ENCODE peak calls at places on chromosomes 13 and 19, in five cellular contexts. One of them, this sample, is unnamed. For H3K27me3, the result is how much of the 10 kb centered on the place peaks cover.

GRCh38 chr13:74765955-74766354 is 631.8 kb upstream of the KLF12 start:
- DNase-seq in CD4-positive, CD25-positive, alpha-beta regulatory T cell: no peak
- DNase-seq in H9: no peak
- DNase-seq in CD8-positive, alpha-beta memory T cell: no peak
- DNase-seq in PC-9: no peak
- DNase-seq in this sample: no peak

GRCh38 chr13:66265446-66265845 is 964.7 kb downstream of the PCDH9 start:
- DNase-seq in CD8-positive, alpha-beta memory T cell: no peak
- DNase-seq in H9: no peak
- DNase-seq in CD4-positive, CD25-positive, alpha-beta regulatory T cell: no peak
- DNase-seq in PC-9: no peak
- DNase-seq in this sample: no peak

GRCh38 chr19:16462757-16463250 is 9.0 kb downstream of the EPS15L1 start:
- DNase-seq in PC-9: peak
- DNase-seq in CD4-positive, CD25-positive, alpha-beta regulatory T cell: no peak
- DNase-seq in H9: no peak
- DNase-seq in CD8-positive, alpha-beta memory T cell: no peak
- DNase-seq in this sample: no peak

GRCh38 chr13:27960362-27961226 is 8.5 kb downstream of the CDX2 start:
- DNase-seq in CD4-positive, CD25-positive, alpha-beta regulatory T cell: no peak
- DNase-seq in H9: peak
- DNase-seq in CD8-positive, alpha-beta memory T cell: no peak
- DNase-seq in PC-9: peak
- DNase-seq in this sample: no peak

GRCh38 chr13:110319397-110319773 is 12.3 kb downstream of the COL4A2 start:
- DNase-seq in PC-9: no peak
- DNase-seq in CD8-positive, alpha-beta memory T cell: no peak
- DNase-seq in H9: peak
- DNase-seq in CD4-positive, CD25-positive, alpha-beta regulatory T cell: no peak
- DNase-seq in this sample: no peak

GRCh38 chr13:100301418-100301817 is 212.5 kb downstream of the PCCA start:
- DNase-seq in H9: no peak
- DNase-seq in PC-9: no peak
- DNase-seq in CD8-positive, alpha-beta memory T cell: no peak
- DNase-seq in CD4-positive, CD25-positive, alpha-beta regulatory T cell: no peak
- DNase-seq in this sample: no peak

GRCh38 chr19:50313812-50314536 is 15.2 kb downstream of the KCNC3 start:
- DNase-seq in CD4-positive, CD25-positive, alpha-beta regulatory T cell: no peak
- DNase-seq in CD8-positive, alpha-beta memory T cell: no peak
- DNase-seq in H9: peak
- DNase-seq in PC-9: peak
- DNase-seq in this sample: no peak

GRCh38 chr13:105847532-105848295 is 687.7 kb downstream of the EFNB2 start:
- DNase-seq in CD8-positive, alpha-beta memory T cell: no peak
- DNase-seq in H9: no peak
- DNase-seq in CD4-positive, CD25-positive, alpha-beta regulatory T cell: no peak
- DNase-seq in PC-9: no peak
- DNase-seq in this sample: no peak

GRCh38 chr13:25738342-25738771 is 313.5 kb downstream of the SHISA2 start:
- DNase-seq in H9: no peak
- DNase-seq in CD4-positive, CD25-positive, alpha-beta regulatory T cell: no peak
- DNase-seq in PC-9: no peak
- DNase-seq in CD8-positive, alpha-beta memory T cell: no peak
- DNase-seq in this sample: peak

GRCh38 chr13:79810671-79811070 is 329.7 kb downstream of the NDFIP2 start:
- DNase-seq in CD8-positive, alpha-beta memory T cell: no peak
- DNase-seq in CD4-positive, CD25-positive, alpha-beta regulatory T cell: no peak
- DNase-seq in PC-9: peak
- DNase-seq in H9: no peak
- DNase-seq in this sample: peak

GRCh38 chr13:113398963-113399754 is 35.2 kb upstream of the GRTP1 start:
- DNase-seq in CD4-positive, CD25-positive, alpha-beta regulatory T cell: no peak
- DNase-seq in CD8-positive, alpha-beta memory T cell: no peak
- DNase-seq in PC-9: peak
- DNase-seq in H9: peak
- DNase-seq in this sample: peak

GRCh38 chr19:9673912-9674668 is 810 bp downstream of the ZNF562 start:
- DNase-seq in PC-9: peak
- DNase-seq in CD8-positive, alpha-beta memory T cell: no peak
- DNase-seq in CD4-positive, CD25-positive, alpha-beta regulatory T cell: peak
- DNase-seq in H9: no peak
- DNase-seq in this sample: peak

GRCh38 chr19:51305479-51305878 is 6.0 kb upstream of the IGLON5 start:
- DNase-seq in H9: no peak
- DNase-seq in CD8-positive, alpha-beta memory T cell: no peak
- DNase-seq in CD4-positive, CD25-positive, alpha-beta regulatory T cell: no peak
- DNase-seq in PC-9: no peak
- DNase-seq in this sample: no peak

GRCh38 chr13:77000475-77000874 is 8.6 kb downstream of the CLN5 start:
- DNase-seq in PC-9: no peak
- DNase-seq in H9: no peak
- DNase-seq in CD8-positive, alpha-beta memory T cell: no peak
- DNase-seq in CD4-positive, CD25-positive, alpha-beta regulatory T cell: no peak
- DNase-seq in this sample: no peak

GRCh38 chr19:14699641-14700040 is 9.8 kb downstream of the ZNF333 start:
- DNase-seq in PC-9: no peak
- DNase-seq in CD8-positive, alpha-beta memory T cell: no peak
- DNase-seq in CD4-positive, CD25-positive, alpha-beta regulatory T cell: no peak
- DNase-seq in H9: no peak
- DNase-seq in this sample: no peak

GRCh38 chr19:54282706-54283105 is 1.8 kb upstream of the LILRB2 start:
- DNase-seq in CD4-positive, CD25-positive, alpha-beta regulatory T cell: no peak
- DNase-seq in H9: no peak
- DNase-seq in CD8-positive, alpha-beta memory T cell: no peak
- DNase-seq in PC-9: no peak
- DNase-seq in this sample: no peak

GRCh38 chr19:53824134-53824611 is at the start of gene NLRP12:
- DNase-seq in CD8-positive, alpha-beta memory T cell: no peak
- DNase-seq in CD4-positive, CD25-positive, alpha-beta regulatory T cell: no peak
- DNase-seq in PC-9: no peak
- DNase-seq in H9: no peak
- DNase-seq in this sample: no peak

GRCh38 chr19:6269101-6269886 is 10.5 kb downstream of the MLLT1 start:
- DNase-seq in CD8-positive, alpha-beta memory T cell: no peak
- DNase-seq in PC-9: no peak
- DNase-seq in H9: no peak
- DNase-seq in CD4-positive, CD25-positive, alpha-beta regulatory T cell: no peak
- DNase-seq in this sample: no peak

GRCh38 chr13:87777395-87777794 is 106.2 kb downstream of the SLITRK5 start:
- DNase-seq in CD8-positive, alpha-beta memory T cell: no peak
- DNase-seq in PC-9: no peak
- DNase-seq in H9: no peak
- DNase-seq in CD4-positive, CD25-positive, alpha-beta regulatory T cell: no peak
- DNase-seq in this sample: no peak

GRCh38 chr13:93249259-93249917 is 22.8 kb downstream of the GPC6 start:
- DNase-seq in H9: no peak
- DNase-seq in CD8-positive, alpha-beta memory T cell: no peak
- DNase-seq in PC-9: peak
- DNase-seq in CD4-positive, CD25-positive, alpha-beta regulatory T cell: no peak
- DNase-seq in this sample: peak

GRCh38 chr13:106919638-106920037 is 351.7 kb upstream of the ARGLU1 start:
- DNase-seq in PC-9: no peak
- DNase-seq in CD8-positive, alpha-beta memory T cell: no peak
- DNase-seq in CD4-positive, CD25-positive, alpha-beta regulatory T cell: no peak
- DNase-seq in H9: no peak
- DNase-seq in this sample: no peak

GRCh38 chr13:111049791-111050538 is 65.1 kb upstream of the ARHGEF7 start:
- DNase-seq in H9: no peak
- DNase-seq in PC-9: no peak
- DNase-seq in CD8-positive, alpha-beta memory T cell: no peak
- DNase-seq in CD4-positive, CD25-positive, alpha-beta regulatory T cell: peak
- DNase-seq in this sample: peak

GRCh38 chr19:56153507-56153906 is 12.4 kb downstream of the ZNF444 start:
- DNase-seq in CD4-positive, CD25-positive, alpha-beta regulatory T cell: no peak
- DNase-seq in PC-9: no peak
- DNase-seq in H9: peak
- DNase-seq in CD8-positive, alpha-beta memory T cell: no peak
- DNase-seq in this sample: no peak

GRCh38 chr19:13629687-13630357 is 123.5 kb upstream of the CACNA1A start:
- DNase-seq in H9: no peak
- DNase-seq in PC-9: no peak
- DNase-seq in CD4-positive, CD25-positive, alpha-beta regulatory T cell: no peak
- DNase-seq in CD8-positive, alpha-beta memory T cell: no peak
- DNase-seq in this sample: no peak

GRCh38 chr19:28632357-28633076 is 580.4 kb downstream of the UQCRFS1 start:
- DNase-seq in CD8-positive, alpha-beta memory T cell: no peak
- DNase-seq in PC-9: no peak
- DNase-seq in H9: no peak
- DNase-seq in CD4-positive, CD25-positive, alpha-beta regulatory T cell: no peak
- DNase-seq in this sample: no peak

GRCh38 chr13:73000027-73000674 is 58.7 kb upstream of the KLF5 start:
- DNase-seq in CD4-positive, CD25-positive, alpha-beta regulatory T cell: peak
- DNase-seq in H9: no peak
- DNase-seq in CD8-positive, alpha-beta memory T cell: no peak
- DNase-seq in PC-9: peak
- DNase-seq in this sample: no peak

GRCh38 chr19:39352549-39353285 is 10.5 kb downstream of the SAMD4B start:
- DNase-seq in H9: no peak
- DNase-seq in CD8-positive, alpha-beta memory T cell: no peak
- DNase-seq in CD4-positive, CD25-positive, alpha-beta regulatory T cell: no peak
- DNase-seq in PC-9: no peak
- DNase-seq in this sample: no peak

GRCh38 chr19:55080915-55081772 is 5.5 kb downstream of the EPS8L1 start:
- DNase-seq in H9: peak
- DNase-seq in CD4-positive, CD25-positive, alpha-beta regulatory T cell: peak
- DNase-seq in PC-9: no peak
- DNase-seq in CD8-positive, alpha-beta memory T cell: peak
- DNase-seq in this sample: peak

DNA sequence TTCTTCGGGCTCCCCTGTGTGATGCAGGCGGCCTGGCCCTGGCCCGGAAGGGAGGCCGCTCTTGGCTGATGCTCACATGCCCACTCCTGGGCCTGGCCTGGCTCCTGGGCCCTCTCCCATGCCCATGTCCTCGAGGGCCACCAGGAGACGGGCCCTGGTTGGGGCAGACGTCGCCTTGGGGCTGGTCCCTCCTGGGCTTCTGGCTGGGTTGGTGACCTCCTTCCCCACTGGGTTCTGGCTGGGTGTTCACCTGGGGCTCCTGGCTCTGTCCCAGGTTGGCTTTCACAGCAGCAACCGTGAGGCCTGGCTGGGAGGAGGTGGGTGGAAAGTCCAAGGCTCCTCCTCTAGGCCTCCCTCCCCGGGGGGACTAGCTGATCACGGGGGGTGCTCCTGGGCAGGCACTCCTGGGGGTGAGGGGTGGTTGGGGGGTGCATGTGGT is 15.5 kb upstream of the SLC7A10 start:
- DNase-seq in CD8-positive, alpha-beta memory T cell: no peak
- DNase-seq in CD4-positive, CD25-positive, alpha-beta regulatory T cell: no peak
- DNase-seq in H9: no peak
- DNase-seq in PC-9: no peak
- DNase-seq in this sample: no peak
- H3K27me3 ChIP-seq in CD8-positive, alpha-beta memory T cell: under half
- H3K27me3 ChIP-seq in CD4-positive, CD25-positive, alpha-beta regulatory T cell: under half
- H3K27me3 ChIP-seq in H9: under half
- H3K27me3 ChIP-seq in PC-9: under half
- H3K27me3 ChIP-seq in this sample: under half

GRCh38 chr19:41933693-41934426 is 5.6 kb upstream of the ERFL start:
- DNase-seq in CD8-positive, alpha-beta memory T cell: no peak
- DNase-seq in H9: no peak
- DNase-seq in PC-9: no peak
- DNase-seq in CD4-positive, CD25-positive, alpha-beta regulatory T cell: no peak
- DNase-seq in this sample: no peak
- H3K27me3 ChIP-seq in CD8-positive, alpha-beta memory T cell: under half
- H3K27me3 ChIP-seq in H9: half or more
- H3K27me3 ChIP-seq in PC-9: half or more
- H3K27me3 ChIP-seq in CD4-positive, CD25-positive, alpha-beta regulatory T cell: under half
- H3K27me3 ChIP-seq in this sample: half or more

GRCh38 chr13:33018886-33019285 is 2.7 kb downstream of the KL start:
- DNase-seq in PC-9: no peak
- DNase-seq in CD8-positive, alpha-beta memory T cell: no peak
- DNase-seq in H9: no peak
- DNase-seq in CD4-positive, CD25-positive, alpha-beta regulatory T cell: no peak
- DNase-seq in this sample: no peak

GRCh38 chr13:33015275-33015674 is 948 bp upstream of the KL start:
- DNase-seq in CD8-positive, alpha-beta memory T cell: no peak
- DNase-seq in PC-9: no peak
- DNase-seq in CD4-positive, CD25-positive, alpha-beta regulatory T cell: no peak
- DNase-seq in H9: no peak
- DNase-seq in this sample: no peak

GRCh38 chr13:33017410-33017929 is 1.2 kb downstream of the KL start:
- DNase-seq in CD4-positive, CD25-positive, alpha-beta regulatory T cell: peak
- DNase-seq in CD8-positive, alpha-beta memory T cell: peak
- DNase-seq in H9: peak
- DNase-seq in PC-9: no peak
- DNase-seq in this sample: no peak

GRCh38 chr13:33015791-33016323 is 366 bp upstream of the KL start:
- DNase-seq in CD8-positive, alpha-beta memory T cell: no peak
- DNase-seq in PC-9: no peak
- DNase-seq in H9: peak
- DNase-seq in CD4-positive, CD25-positive, alpha-beta regulatory T cell: no peak
- DNase-seq in this sample: no peak

GRCh38 chr13:33016414-33017409 is at the start of gene KL:
- DNase-seq in H9: peak
- DNase-seq in CD8-positive, alpha-beta memory T cell: peak
- DNase-seq in PC-9: no peak
- DNase-seq in CD4-positive, CD25-positive, alpha-beta regulatory T cell: peak
- DNase-seq in this sample: no peak
- H3K27me3 ChIP-seq in H9: under half
- H3K27me3 ChIP-seq in CD8-positive, alpha-beta memory T cell: under half
- H3K27me3 ChIP-seq in PC-9: under half
- H3K27me3 ChIP-seq in CD4-positive, CD25-positive, alpha-beta regulatory T cell: under half
- H3K27me3 ChIP-seq in this sample: under half

DNA sequence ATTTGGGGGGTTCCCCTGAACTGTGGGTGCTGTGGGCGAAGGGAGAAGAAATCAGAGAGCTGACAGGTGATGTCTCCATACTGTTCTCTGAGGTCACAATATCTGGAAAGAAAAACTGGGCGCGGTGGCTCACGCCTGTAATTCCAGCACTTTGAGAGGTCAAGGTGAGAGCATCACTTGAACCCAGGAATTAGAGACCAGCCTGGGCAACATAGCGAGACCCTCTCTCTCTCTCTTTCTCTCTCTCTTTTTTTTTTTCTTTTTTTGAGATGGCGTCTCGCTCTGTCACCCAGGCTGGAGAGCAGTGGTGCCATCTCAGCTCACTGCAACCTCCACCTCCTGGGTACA is 21.9 kb downstream of the IQCN start:
- DNase-seq in CD8-positive, alpha-beta memory T cell: no peak
- DNase-seq in CD4-positive, CD25-positive, alpha-beta regulatory T cell: no peak
- DNase-seq in PC-9: no peak
- DNase-seq in H9: no peak
- DNase-seq in this sample: no peak
- H3K27me3 ChIP-seq in CD8-positive, alpha-beta memory T cell: under half
- H3K27me3 ChIP-seq in CD4-positive, CD25-positive, alpha-beta regulatory T cell: under half
- H3K27me3 ChIP-seq in PC-9: under half
- H3K27me3 ChIP-seq in H9: under half
- H3K27me3 ChIP-seq in this sample: under half

GRCh38 chr19:48393196-48393558 is 291 bp upstream of the GRIN2D start:
- DNase-seq in CD4-positive, CD25-positive, alpha-beta regulatory T cell: no peak
- DNase-seq in H9: no peak
- DNase-seq in PC-9: no peak
- DNase-seq in CD8-positive, alpha-beta memory T cell: no peak
- DNase-seq in this sample: no peak
- H3K27me3 ChIP-seq in CD4-positive, CD25-positive, alpha-beta regulatory T cell: under half
- H3K27me3 ChIP-seq in H9: under half
- H3K27me3 ChIP-seq in PC-9: under half
- H3K27me3 ChIP-seq in CD8-positive, alpha-beta memory T cell: under half
- H3K27me3 ChIP-seq in this sample: under half